ENCODE peak calls at places on chromosomes 2 and 18, in five cellular contexts. A is body of pancreas, Z is esophagus squamous epithelium, P is breast epithelium, L is gastrocnemius medialis. J is an unnamed sample.

GRCh38 chr2:120793682-120794403 is 58.2 kb downstream of the GLI2 start:
- DNase-seq in A (no peak), Z (no peak), P (no peak), L (no peak), J (no peak)

GRCh38 chr18:45111507-45111858 is 430.8 kb downstream of the SETBP1 start:
- DNase-seq in A (no peak), Z (no peak), P (no peak), L (no peak), J (no peak)

GRCh38 chr2:182824759-182825143 is 41.7 kb downstream of the FRZB start:
- DNase-seq in A (no peak), Z (no peak), P (no peak), L (no peak), J (no peak)

GRCh38 chr2:224038049-224038829 is 847 bp downstream of the SERPINE2 start:
- DNase-seq in A (peak), Z (no peak), P (no peak), L (no peak), J (peak)

GRCh38 chr2:12048551-12048950 is 302.1 kb downstream of the LPIN1 start:
- DNase-seq in A (no peak), Z (no peak), P (no peak), L (no peak), J (no peak)

GRCh38 chr2:190365499-190366204 is 22.3 kb downstream of the INPP1 start:
- DNase-seq in A (no peak), Z (no peak), P (no peak), L (no peak), J (no peak)

GRCh38 chr2:189178007-189178406 is 1.6 kb downstream of the COL5A2 start:
- DNase-seq in A (no peak), Z (no peak), P (no peak), L (no peak), J (no peak)

GRCh38 chr2:180733330-180733729 is 247.1 kb upstream of the UBE2E3 start:
- DNase-seq in A (no peak), Z (no peak), P (no peak), L (no peak), J (no peak)

GRCh38 chr2:71933467-71934319 is 214.0 kb downstream of the CYP26B1 start:
- DNase-seq in A (no peak), Z (no peak), P (no peak), L (no peak), J (peak)

GRCh38 chr2:218781691-218782528 is at the start of gene CYP27A1:
- DNase-seq in A (peak), Z (no peak), P (peak), L (peak), J (peak)

GRCh38 chr2:12493031-12493513 is 223.7 kb upstream of the TRIB2 start:
- DNase-seq in A (no peak), Z (no peak), P (no peak), L (no peak), J (no peak)

GRCh38 chr2:104854507-104855173 is 725 bp downstream of the POU3F3 start:
- DNase-seq in A (no peak), Z (no peak), P (no peak), L (no peak), J (peak)

GRCh38 chr2:85804583-85804982 is 50.8 kb downstream of the ATOH8 start:
- DNase-seq in A (no peak), Z (no peak), P (no peak), L (no peak), J (no peak)

GRCh38 chr2:14778015-14778414 is 145.5 kb downstream of the LRATD1 start:
- DNase-seq in A (no peak), Z (no peak), P (no peak), L (no peak), J (no peak)

GRCh38 chr2:240452471-240453256 is 17.2 kb downstream of the GPC1 start:
- DNase-seq in A (peak), Z (no peak), P (no peak), L (peak), J (no peak)

GRCh38 chr2:217563081-217563480 is 439.7 kb downstream of the TNS1 start:
- DNase-seq in A (no peak), Z (no peak), P (no peak), L (no peak), J (no peak)

GRCh38 chr18:41965856-41966255 is 10.8 kb downstream of the PIK3C3 start:
- DNase-seq in A (no peak), Z (no peak), P (no peak), L (no peak), J (no peak)

GRCh38 chr18:45998244-45998643 is 31.1 kb upstream of the EPG5 start:
- DNase-seq in A (no peak), Z (no peak), P (no peak), L (no peak), J (no peak)

GRCh38 chr2:199979841-199980628 is 24.7 kb downstream of the MAIP1 start:
- DNase-seq in A (peak), Z (peak), P (peak), L (peak), J (peak)

GRCh38 chr18:39622431-39622830 is 2056.8 kb upstream of the CELF4 start:
- DNase-seq in A (no peak), Z (no peak), P (no peak), L (no peak), J (no peak)

GRCh38 chr2:23286765-23287155 is 98.2 kb upstream of the KLHL29 start:
- DNase-seq in A (no peak), Z (no peak), P (no peak), L (peak), J (peak)

GRCh38 chr18:27685807-27686412 is 491.0 kb downstream of the CDH2 start:
- DNase-seq in A (peak), Z (no peak), P (no peak), L (no peak), J (no peak)

GRCh38 chr2:46097714-46098480 is 199.3 kb upstream of the EPAS1 start:
- DNase-seq in A (peak), Z (no peak), P (no peak), L (peak), J (peak)

GRCh38 chr2:36352024-36352398 is 3.6 kb upstream of the CRIM1 start:
- DNase-seq in A (no peak), Z (no peak), P (no peak), L (no peak), J (no peak)

GRCh38 chr18:12038082-12038660 is 55.5 kb upstream of the ANKRD62 start:
- DNase-seq in A (peak), Z (no peak), P (no peak), L (no peak), J (peak)

GRCh38 chr2:225122582-225123486 is 80.6 kb upstream of the DOCK10 start:
- DNase-seq in A (peak), Z (no peak), P (no peak), L (no peak), J (no peak)
- H3K4me3 ChIP-seq in A (no peak), Z (no peak), P (no peak), L (no peak), J (no peak)

GRCh38 chr2:202104286-202104870 is 31.3 kb downstream of the KIAA2012 start:
- DNase-seq in A (peak), Z (no peak), P (no peak), L (no peak), J (no peak)
- TF ChIP-seq CTCF in A (no peak), Z (peak), P (no peak), L (no peak), J (no peak)

GRCh38 chr2:152466925-152467676 is 132.1 kb downstream of the FMNL2 start:
- DNase-seq in A (no peak), Z (no peak), P (no peak), L (peak), J (peak)
- TF ChIP-seq POLR2A in A (no peak), Z (no peak), P (no peak), L (peak), J (no peak)

GRCh38 chr2:98869868-98870267 is 66.2 kb downstream of the CRACDL start:
- DNase-seq in A (peak), Z (no peak), P (peak), L (peak), J (peak)

GRCh38 chr2:98867539-98868309 is 68.3 kb downstream of the CRACDL start:
- DNase-seq in A (no peak), Z (no peak), P (no peak), L (no peak), J (no peak)

GRCh38 chr2:98870516-98871158 is 65.4 kb downstream of the CRACDL start:
- DNase-seq in A (no peak), Z (no peak), P (no peak), L (no peak), J (peak)

GRCh38 chr2:98869272-98869641 is 66.8 kb downstream of the CRACDL start:
- DNase-seq in A (peak), Z (no peak), P (peak), L (no peak), J (peak)

DNA sequence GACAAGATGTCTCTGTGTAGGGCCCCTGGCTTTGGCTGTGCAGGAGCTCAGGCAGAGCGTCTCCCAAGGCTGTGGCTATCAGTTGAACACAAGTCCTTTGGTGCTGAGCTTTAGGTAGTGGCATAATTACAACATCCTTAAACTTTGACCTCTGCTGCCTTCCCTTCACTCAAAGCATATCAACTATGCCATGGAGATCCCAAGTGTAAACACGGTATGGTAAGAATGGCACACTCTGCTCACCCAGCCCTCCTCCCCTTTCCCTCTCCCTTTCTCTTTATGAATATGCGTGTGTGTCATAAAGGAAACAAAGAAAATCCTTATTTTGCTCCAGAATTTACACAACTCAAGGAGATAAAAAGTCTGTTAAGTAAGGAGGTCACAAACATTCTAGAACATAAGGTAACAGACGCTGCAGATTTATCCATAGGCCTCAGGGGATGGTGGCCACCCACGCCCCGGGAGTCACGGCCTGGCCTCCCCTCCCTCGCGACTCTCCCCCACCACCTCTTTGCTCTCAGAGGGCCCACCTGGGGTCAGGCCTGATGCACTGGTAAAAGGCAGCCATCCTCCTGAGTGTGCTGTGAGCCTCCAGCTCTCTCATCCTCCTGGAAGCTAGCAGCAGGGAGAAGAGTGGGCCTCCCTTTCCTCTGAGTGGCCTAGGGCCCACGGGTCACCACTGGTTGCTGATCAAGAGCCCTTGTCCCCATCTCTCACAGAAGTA is 67.3 kb downstream of the CRACDL start:
- DNase-seq in A (no peak), Z (no peak), P (no peak), L (no peak), J (no peak)
- H3K4me3 ChIP-seq in A (no peak), Z (peak), P (peak), L (no peak), J (no peak)

DNA sequence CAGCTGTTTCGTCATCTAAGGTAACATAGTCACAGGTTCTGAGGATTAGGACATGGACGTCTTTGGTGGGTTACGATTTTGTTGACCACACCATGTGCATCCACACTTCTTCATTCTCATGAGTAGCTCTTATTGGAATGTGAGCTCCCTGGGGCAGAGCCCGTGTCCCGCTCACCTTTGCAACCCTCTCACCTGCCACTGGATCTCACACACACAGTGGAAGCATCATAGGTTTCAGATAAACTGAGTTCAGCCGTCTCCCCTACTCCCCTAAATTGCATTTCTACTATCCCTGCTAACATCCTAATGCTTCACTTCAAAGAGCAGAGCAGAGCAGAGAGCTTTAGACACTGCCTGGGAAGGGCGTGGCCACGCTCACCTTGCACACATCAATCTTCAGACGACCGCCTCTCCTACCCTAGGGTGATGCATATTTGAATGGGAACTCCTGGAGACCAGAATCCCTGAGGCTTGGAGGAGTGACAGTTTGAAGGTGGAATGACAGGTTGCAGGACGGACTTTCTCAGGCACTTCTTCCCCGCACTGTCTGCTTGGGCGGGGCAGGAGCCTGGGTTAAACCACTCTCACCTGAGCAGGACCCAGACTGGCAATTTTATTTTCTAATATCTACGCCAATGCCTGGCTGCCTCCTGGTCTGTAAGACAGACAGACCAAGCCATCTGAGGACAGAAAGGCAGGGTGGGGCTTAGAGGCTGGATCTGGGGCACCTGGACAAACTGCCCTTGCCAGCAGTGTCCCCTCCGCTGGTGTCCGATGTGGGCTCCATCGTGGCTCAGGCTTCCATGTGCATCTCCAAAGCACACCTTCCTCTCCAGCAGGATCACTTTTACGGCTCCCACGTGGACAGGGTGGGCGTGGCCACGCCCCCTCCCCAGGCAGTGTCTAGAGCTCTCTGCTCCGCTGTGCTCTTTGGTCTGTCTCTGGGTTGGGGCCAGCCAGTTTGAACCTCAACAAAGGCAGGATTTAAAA is 229.5 kb upstream of the COPS8 start:
- DNase-seq in A (no peak), Z (no peak), P (no peak), L (no peak), J (no peak)
- TF ChIP-seq CTCF in A (no peak), Z (no peak), P (no peak), L (no peak), J (no peak)

DNA sequence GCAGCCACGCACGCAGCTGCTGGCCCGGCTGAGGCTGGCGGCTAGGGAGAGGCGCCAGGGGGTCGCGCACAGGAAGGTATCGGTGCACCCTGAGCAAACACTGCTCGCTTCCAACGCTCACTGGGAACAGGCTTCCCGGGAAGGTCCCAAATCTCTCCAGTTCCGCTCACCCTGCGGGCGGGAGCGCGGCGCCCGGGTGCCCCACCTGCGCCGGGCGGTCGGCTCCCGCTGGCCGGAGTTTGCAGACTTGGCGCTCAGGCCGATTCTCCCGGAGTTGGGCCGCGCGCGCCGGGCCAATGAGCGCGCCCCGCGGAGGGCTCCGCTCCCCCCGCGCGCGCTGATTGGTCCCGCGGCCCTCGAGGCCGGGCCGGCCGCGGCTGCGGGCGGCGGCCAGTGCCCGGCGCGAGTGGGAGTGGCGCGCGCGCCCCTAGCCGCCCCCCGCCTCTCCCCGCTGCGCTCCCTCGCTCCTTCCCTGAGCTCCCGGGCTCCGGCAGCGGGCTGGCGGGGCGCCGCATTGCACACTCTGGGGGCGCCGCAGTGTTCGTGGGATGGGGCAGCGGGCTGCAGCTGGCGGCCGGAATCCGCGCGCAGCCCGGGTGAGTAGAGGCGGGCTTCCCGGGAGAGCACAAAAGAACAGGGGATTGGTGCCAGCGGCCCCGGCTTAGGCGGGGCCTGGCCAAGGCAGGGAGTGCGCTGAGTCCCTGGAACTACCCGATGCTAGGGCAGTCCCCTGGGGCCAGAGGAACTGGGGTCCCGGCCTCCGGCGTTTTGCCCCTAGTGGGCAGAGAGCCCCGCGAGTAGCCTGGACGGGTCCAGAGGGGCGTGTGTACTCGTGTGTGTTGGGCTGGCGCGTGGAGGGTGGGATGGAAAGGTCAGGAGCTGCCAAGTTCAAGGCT is at the start of gene LYPD6:
- DNase-seq in A (peak), Z (no peak), P (peak), L (peak), J (no peak)
- TF ChIP-seq POLR2A in A (peak), Z (no peak), P (no peak), L (no peak), J (no peak)

GRCh38 chr2:52934354-52934898 is 833.2 kb upstream of the CHAC2 start:
- DNase-seq in A (peak), Z (no peak), P (no peak), L (no peak), J (no peak)

GRCh38 chr2:52933878-52934277 is 833.7 kb upstream of the CHAC2 start:
- DNase-seq in A (no peak), Z (no peak), P (no peak), L (no peak), J (no peak)

GRCh38 chr2:52936029-52936428 is 831.6 kb upstream of the CHAC2 start:
- DNase-seq in A (no peak), Z (no peak), P (no peak), L (no peak), J (no peak)

GRCh38 chr2:52931660-52932059 is 835.9 kb upstream of the CHAC2 start:
- DNase-seq in A (no peak), Z (no peak), P (no peak), L (no peak), J (no peak)

GRCh38 chr2:52934920-52935640 is 832.5 kb upstream of the CHAC2 start:
- DNase-seq in A (no peak), Z (no peak), P (no peak), L (no peak), J (no peak)
- H3K4me3 ChIP-seq in A (no peak), Z (no peak), P (no peak), L (no peak), J (no peak)

J was measured in lower leg skin.